ENCODE peak calls at places on chromosomes 13 and 19, in six cellular contexts. H is CD8-positive, alpha-beta T cell; A is IMR-90; P is fibroblast of lung; W is osteoblast; Y is Peyer's patch. U is an unnamed sample.
A peak's percentile ranks its signal among the peaks of the same experiment; 100 is the strongest.

GRCh38 chr13:35940734-35941133 is 190.4 kb downstream of the DCLK1 start:
- DNase-seq in H (no peak), A (no peak), P (no peak), W (peak; percentile 21), Y (no peak), U (no peak)

GRCh38 chr13:50805805-50806204 is 37.7 kb downstream of the DLEU7 start:
- DNase-seq in H (no peak), A (peak; percentile 1), P (peak; percentile 12), W (peak; percentile 74), Y (no peak), U (no peak)

GRCh38 chr13:26957163-26957562 is 196.6 kb upstream of the GPR12 start:
- DNase-seq in H (no peak), A (no peak), P (no peak), W (no peak), Y (no peak), U (no peak)

GRCh38 chr13:42041684-42042035 is 6.8 kb upstream of the DGKH start:
- DNase-seq in H (no peak), A (peak; percentile 63), P (peak; percentile 71), W (peak; percentile 97), Y (peak; percentile 69), U (peak; percentile 70)

GRCh38 chr19:32823747-32824102 is 45.8 kb downstream of the SLC7A9 start:
- DNase-seq in H (no peak), A (no peak), P (no peak), W (peak; percentile 56), Y (no peak), U (no peak)

GRCh38 chr13:31072041-31072440 is 89.7 kb downstream of the HSPH1 start:
- DNase-seq in H (no peak), A (peak; percentile 41), P (peak; percentile 33), W (peak; percentile 55), Y (no peak), U (no peak)

GRCh38 chr19:14699641-14700040 is 9.8 kb downstream of the ZNF333 start:
- DNase-seq in H (no peak), A (no peak), P (no peak), W (no peak), Y (no peak), U (no peak)

GRCh38 chr13:109724603-109725002 is 61.8 kb downstream of the IRS2 start:
- DNase-seq in H (no peak), A (no peak), P (no peak), W (no peak), Y (no peak), U (no peak)

GRCh38 chr13:27336005-27336673 is 65.5 kb downstream of the RASL11A start:
- DNase-seq in H (no peak), A (peak; percentile 87), P (peak; percentile 28), W (no peak), Y (no peak), U (peak; percentile 39)

GRCh38 chr19:40252395-40252794 is 25.9 kb upstream of the CCNP start:
- DNase-seq in H (no peak), A (no peak), P (no peak), W (no peak), Y (no peak), U (peak; percentile 84)

DNA sequence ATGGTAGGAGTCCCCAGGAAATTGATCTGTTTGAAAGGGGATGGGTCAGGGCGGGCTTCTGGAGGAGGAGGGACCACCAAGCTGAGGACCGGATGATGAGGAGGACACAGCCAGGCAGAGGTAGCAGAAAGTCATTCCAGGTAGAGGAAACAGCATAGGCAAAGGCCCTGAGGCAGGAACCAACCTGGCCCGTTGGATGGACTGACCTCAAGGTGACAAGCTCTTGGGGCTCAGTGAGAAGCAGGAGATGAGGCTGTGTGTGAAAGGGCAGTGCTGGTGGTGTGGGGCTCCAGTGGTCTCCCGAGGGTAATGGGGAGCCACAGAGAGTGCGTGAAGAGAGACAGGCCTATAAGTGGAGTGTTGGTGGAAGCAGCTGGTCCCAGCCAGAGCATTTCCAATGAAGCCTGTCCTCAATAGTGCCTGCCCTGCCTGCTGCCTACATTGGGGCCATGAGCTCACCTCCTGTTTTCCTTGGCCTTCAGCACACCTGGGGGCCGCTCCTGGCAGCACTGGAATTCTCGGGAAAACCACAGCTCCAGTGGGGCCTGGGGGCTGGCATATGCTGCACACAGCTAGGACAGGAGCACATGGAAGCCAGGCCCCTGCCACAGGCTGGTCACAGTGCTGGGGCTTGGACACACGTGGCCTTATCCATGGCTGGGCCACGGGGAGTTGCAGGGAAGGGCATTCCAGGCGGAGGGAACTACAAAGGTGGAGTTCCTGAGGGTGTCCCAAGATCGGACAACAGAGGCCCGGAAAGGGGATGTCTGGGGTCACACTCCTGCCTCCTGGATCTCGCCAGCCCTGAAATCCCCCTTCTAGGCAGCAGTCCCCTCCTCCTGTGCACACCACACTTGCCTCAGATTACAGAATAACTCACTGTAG is 2.3 kb upstream of the COMP start:
- DNase-seq in H (no peak), A (no peak), P (no peak), W (peak; percentile 69), Y (no peak), U (peak; percentile 22)
- H3K27me3 ChIP-seq in H (peaks cover 24% of the 10 kb centered on the region), A (peaks cover 69% of the 10 kb centered on the region), P (peaks cover 42% of the 10 kb centered on the region), W (peaks cover 49% of the 10 kb centered on the region), Y (peaks cover 32% of the 10 kb centered on the region), U (peaks cover 72% of the 10 kb centered on the region)

GRCh38 chr19:42173695-42174094 is 41.4 kb upstream of the POU2F2 start:
- DNase-seq in H (no peak), A (no peak), P (no peak), W (no peak), Y (no peak), U (no peak)

GRCh38 chr19:42176649-42176989 is 40.9 kb downstream of the DEDD2 start:
- DNase-seq in H (no peak), A (no peak), P (no peak), W (peak; percentile 93), Y (no peak), U (peak; percentile 84)

GRCh38 chr19:42174188-42174587 is 41.9 kb upstream of the POU2F2 start:
- DNase-seq in H (no peak), A (no peak), P (no peak), W (no peak), Y (no peak), U (no peak)

GRCh38 chr19:42175952-42176648 is 41.4 kb downstream of the DEDD2 start:
- DNase-seq in H (no peak), A (peak; percentile 17), P (peak; percentile 19), W (peak; percentile 93), Y (no peak), U (peak; percentile 84)

GRCh38 chr19:42175335-42175734 is 42.1 kb downstream of the DEDD2 start:
- DNase-seq in H (no peak), A (no peak), P (no peak), W (no peak), Y (no peak), U (no peak)
- H3K27me3 ChIP-seq in H (no peaks in the 10 kb centered on the region), A (peaks cover 84% of the 10 kb centered on the region), P (peaks cover 57% of the 10 kb centered on the region), W (peaks cover 57% of the 10 kb centered on the region), Y (peaks cover 20% of the 10 kb centered on the region), U (peaks cover 67% of the 10 kb centered on the region)

GRCh38 chr19:2641332-2641698 is 61.2 kb downstream of the GNG7 start:
- DNase-seq in H (no peak), A (no peak), P (no peak), W (peak; percentile 57), Y (no peak), U (peak; percentile 28)

GRCh38 chr19:2639999-2640398 is 62.5 kb downstream of the GNG7 start:
- DNase-seq in H (no peak), A (no peak), P (no peak), W (no peak), Y (no peak), U (no peak)

GRCh38 chr19:2638417-2638940 is 64.0 kb downstream of the GNG7 start:
- DNase-seq in H (no peak), A (no peak), P (no peak), W (peak; percentile 74), Y (no peak), U (peak; percentile 27)

GRCh38 chr19:2636897-2637683 is 65.4 kb downstream of the GNG7 start:
- DNase-seq in H (peak; percentile 59), A (peak; percentile 31), P (peak; percentile 41), W (peak; percentile 98), Y (peak; percentile 76), U (peak; percentile 98)

DNA sequence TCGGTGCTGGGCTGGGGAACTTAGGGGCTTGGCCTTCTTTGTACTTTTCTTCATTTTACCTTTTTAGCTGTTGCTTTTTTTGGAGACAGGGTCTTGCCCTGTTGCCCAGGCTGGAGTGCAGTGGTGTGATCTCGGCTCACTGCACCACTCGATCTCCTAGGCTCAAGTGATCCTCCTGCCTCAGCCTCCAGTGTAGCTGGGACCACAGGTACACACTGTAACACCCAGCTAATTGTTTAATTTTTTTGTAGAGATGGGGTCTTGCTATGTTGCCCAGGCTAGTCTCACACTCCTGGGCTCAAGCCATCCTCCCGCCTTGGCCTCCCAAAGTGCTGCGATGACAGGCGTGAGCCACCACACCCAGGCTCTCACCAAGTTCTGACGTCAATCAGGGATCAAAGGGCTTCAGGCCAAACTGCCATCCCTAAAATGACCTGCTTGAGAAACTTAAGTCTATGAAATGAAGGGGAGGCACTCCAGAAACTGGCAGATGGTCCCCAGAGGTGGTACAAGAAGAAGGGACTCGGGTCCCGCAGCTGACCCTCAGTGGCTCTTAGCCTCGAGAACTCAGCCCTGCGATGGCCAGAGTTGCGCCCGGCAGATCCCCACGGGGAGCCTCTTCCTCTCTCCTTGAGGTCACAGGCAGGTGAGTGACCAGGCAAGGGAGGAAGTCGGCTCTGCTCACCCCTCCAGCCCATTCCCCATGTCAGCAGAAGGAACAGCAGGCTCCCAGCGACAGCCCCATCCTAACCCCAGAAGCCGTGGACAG is 61.7 kb downstream of the GNG7 start:
- DNase-seq in H (no peak), A (no peak), P (no peak), W (peak; percentile 21), Y (no peak), U (no peak)
- H3K27me3 ChIP-seq in H (no peaks in the 10 kb centered on the region), A (peaks cover 14% of the 10 kb centered on the region), P (no peaks in the 10 kb centered on the region), W (no peaks in the 10 kb centered on the region), Y (no peaks in the 10 kb centered on the region), U (no peaks in the 10 kb centered on the region)

GRCh38 chr19:42311612-42312160 is 1.4 kb upstream of the TMEM145 start:
- DNase-seq in H (no peak), A (no peak), P (no peak), W (no peak), Y (no peak), U (peak; percentile 74)
- H3K27me3 ChIP-seq in H (peaks cover 21% of the 10 kb centered on the region), A (peaks cover 24% of the 10 kb centered on the region), P (peaks cover 16% of the 10 kb centered on the region), W (peaks cover 35% of the 10 kb centered on the region), Y (peaks cover 3% of the 10 kb centered on the region), U (peaks cover 21% of the 10 kb centered on the region)

GRCh38 chr19:44754743-44755066 is 6.2 kb downstream of the BCL3 start:
- DNase-seq in H (no peak), A (no peak), P (no peak), W (peak; percentile 59), Y (no peak), U (peak; percentile 53)

GRCh38 chr19:44753932-44754742 is 5.6 kb downstream of the BCL3 start:
- DNase-seq in H (peak; percentile 13), A (peak; percentile 77), P (peak; percentile 88), W (peak; percentile 96), Y (peak; percentile 96), U (peak; percentile 92)

GRCh38 chr19:44752816-44753618 is 4.5 kb downstream of the BCL3 start:
- DNase-seq in H (peak; percentile 88), A (peak; percentile 99), P (peak; percentile 98), W (peak; percentile 99), Y (peak; percentile 90), U (peak; percentile 94)

GRCh38 chr19:44752123-44752815 is 3.8 kb downstream of the BCL3 start:
- DNase-seq in H (no peak), A (no peak), P (no peak), W (no peak), Y (no peak), U (no peak)

DNA sequence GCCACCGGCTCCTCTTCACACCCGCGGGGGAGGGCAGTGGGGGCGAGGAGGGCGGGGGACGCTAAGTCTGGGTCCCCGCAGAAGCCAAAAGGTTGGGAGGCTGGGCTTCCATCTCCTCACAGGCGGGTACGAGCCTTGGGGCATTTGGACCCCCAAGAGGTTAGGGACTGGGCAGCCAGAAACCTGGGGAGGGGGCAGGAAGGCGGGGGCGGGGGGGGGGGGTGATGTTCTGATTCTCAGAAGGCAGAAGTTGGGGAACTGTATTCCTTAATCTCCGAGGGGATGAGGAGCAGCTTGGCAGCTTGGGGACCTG is 5.1 kb downstream of the BCL3 start:
- DNase-seq in H (no peak), A (no peak), P (no peak), W (no peak), Y (no peak), U (no peak)
- H3K27me3 ChIP-seq in H (no peaks in the 10 kb centered on the region), A (no peaks in the 10 kb centered on the region), P (no peaks in the 10 kb centered on the region), W (no peaks in the 10 kb centered on the region), Y (no peaks in the 10 kb centered on the region), U (peaks cover 55% of the 10 kb centered on the region)